ENCODE peak calls at places on chromosomes 7 and 10, in six cellular contexts. U is activated CD8-positive, alpha-beta memory T cell treated with anti-CD3 and anti-CD28 coated beads for 24 hours; Q is NCI-H460; R is AG08395; M is ureter; I is AG08396. G is an unnamed sample.

GRCh38 chr10:12656518-12657142 is 307.3 kb downstream of the CAMK1D start:
- DNase-seq in U (no peak), Q (no peak), R (peak), M (no peak), I (peak), G (peak)

GRCh38 chr10:24762161-24762924 is 38.7 kb upstream of the ARHGAP21 start:
- DNase-seq in U (no peak), Q (no peak), R (no peak), M (no peak), I (no peak), G (no peak)

GRCh38 chr7:30285067-30285530 is 702 bp downstream of the ZNRF2 start:
- DNase-seq in U (peak), Q (no peak), R (no peak), M (no peak), I (peak), G (no peak)

GRCh38 chr10:122142652-122143237 is 128.4 kb upstream of the BTBD16 start:
- DNase-seq in U (peak), Q (no peak), R (peak), M (no peak), I (peak), G (no peak)

GRCh38 chr10:6739530-6740174 is 159.6 kb upstream of the PRKCQ start:
- DNase-seq in U (no peak), Q (no peak), R (no peak), M (no peak), I (no peak), G (no peak)

GRCh38 chr7:138186951-138187351 is 110.7 kb downstream of the AKR1D1 start:
- DNase-seq in U (no peak), Q (no peak), R (no peak), M (no peak), I (peak), G (peak)

GRCh38 chr10:110794808-110795207 is 76.9 kb upstream of the PDCD4 start:
- DNase-seq in U (no peak), Q (no peak), R (no peak), M (no peak), I (no peak), G (no peak)

GRCh38 chr7:47893238-47893637 is 55.0 kb downstream of the PKD1L1 start:
- DNase-seq in U (no peak), Q (peak), R (no peak), M (no peak), I (no peak), G (no peak)

GRCh38 chr7:150923191-150923590 is 54.9 kb downstream of the KCNH2 start:
- DNase-seq in U (no peak), Q (no peak), R (no peak), M (no peak), I (no peak), G (no peak)

GRCh38 chr10:102405108-102405561 is 9.6 kb downstream of the NFKB2 start:
- DNase-seq in U (no peak), Q (no peak), R (no peak), M (no peak), I (no peak), G (no peak)

GRCh38 chr10:100738055-100738827 is 7.1 kb upstream of the PAX2 start:
- DNase-seq in U (no peak), Q (no peak), R (no peak), M (no peak), I (peak), G (no peak)

GRCh38 chr7:137538361-137538762 is 194.8 kb upstream of the PTN start:
- DNase-seq in U (no peak), Q (no peak), R (peak), M (no peak), I (peak), G (peak)

GRCh38 chr10:19658131-19658530 is 158.1 kb upstream of the PLXDC2 start:
- DNase-seq in U (no peak), Q (no peak), R (no peak), M (no peak), I (no peak), G (no peak)

GRCh38 chr10:27207350-27207749 is 33.2 kb downstream of the ACBD5 start:
- DNase-seq in U (no peak), Q (no peak), R (no peak), M (no peak), I (no peak), G (no peak)

GRCh38 chr10:27019827-27020226 is 80.5 kb downstream of the ANKRD26 start:
- DNase-seq in U (no peak), Q (no peak), R (no peak), M (no peak), I (no peak), G (no peak)

GRCh38 chr7:2845193-2845592 is 1.1 kb upstream of the GNA12 start:
- DNase-seq in U (no peak), Q (no peak), R (no peak), M (no peak), I (no peak), G (no peak)

GRCh38 chr10:132508497-132509443 is 28.8 kb upstream of the INPP5A start:
- DNase-seq in U (no peak), Q (no peak), R (peak), M (peak), I (no peak), G (no peak)

GRCh38 chr10:79387466-79387973 is 40.3 kb downstream of the PPIF start:
- DNase-seq in U (peak), Q (no peak), R (no peak), M (no peak), I (no peak), G (no peak)

GRCh38 chr10:58414270-58415041 is 29.2 kb downstream of the TFAM start:
- DNase-seq in U (no peak), Q (no peak), R (peak), M (no peak), I (peak), G (peak)

GRCh38 chr7:39908973-39909372 is 41.1 kb upstream of the CDK13 start:
- DNase-seq in U (no peak), Q (no peak), R (no peak), M (no peak), I (no peak), G (no peak)

GRCh38 chr7:44713141-44713540 is 35.5 kb upstream of the ZMIZ2 start:
- DNase-seq in U (no peak), Q (no peak), R (no peak), M (no peak), I (no peak), G (no peak)

GRCh38 chr7:157018328-157018996 is 8.0 kb upstream of the MNX1 start:
- DNase-seq in U (no peak), Q (no peak), R (no peak), M (no peak), I (no peak), G (no peak)

GRCh38 chr7:127447326-127447945 is 54.9 kb upstream of the ZNF800 start:
- DNase-seq in U (peak), Q (peak), R (peak), M (no peak), I (peak), G (no peak)

G was measured in stromal cell of bone marrow.